ENCODE peak calls at places on chromosomes 6 and 20, in six cellular contexts. G, C, M, Y, I and H are unnamed samples.
A peak's percentile ranks its signal among the peaks of the same experiment; 100 is the strongest.

GRCh38 chr20:23320317-23320716 is 30.3 kb upstream of the NXT1 start:
- DNase-seq in G (no peak), C (no peak), M (no peak), Y (no peak), I (no peak), H (no peak)

GRCh38 chr6:137734875-137735182 is 132.2 kb upstream of the TNFAIP3 start:
- DNase-seq in G (no peak), C (no peak), M (no peak), Y (no peak), I (no peak), H (no peak)

GRCh38 chr20:63893999-63894357 is 948 bp upstream of the DNAJC5 start:
- DNase-seq in G (no peak), C (no peak), M (no peak), Y (no peak), I (no peak), H (no peak)

GRCh38 chr6:32718879-32719278 is 22.3 kb upstream of the HLA-DQA2 start:
- DNase-seq in G (no peak), C (no peak), M (no peak), Y (no peak), I (no peak), H (no peak)

GRCh38 chr20:62143976-62144825 is 632 bp downstream of the SS18L1 start:
- DNase-seq in G (peak; percentile 91), C (peak; percentile 57), M (peak; percentile 46), Y (peak; percentile 92), I (peak; percentile 47), H (peak; percentile 72)

GRCh38 chr6:21905531-21905930 is 312.0 kb downstream of the SOX4 start:
- DNase-seq in G (no peak), C (no peak), M (no peak), Y (no peak), I (no peak), H (no peak)

GRCh38 chr6:51152594-51152993 is 333.9 kb downstream of the TFAP2B start:
- DNase-seq in G (no peak), C (no peak), M (no peak), Y (no peak), I (no peak), H (no peak)

GRCh38 chr20:859661-860294 is 26.3 kb downstream of the FAM110A start:
- DNase-seq in G (no peak), C (no peak), M (no peak), Y (no peak), I (no peak), H (no peak)

GRCh38 chr6:160054271-160054670 is 67.3 kb upstream of the SLC22A1 start:
- DNase-seq in G (no peak), C (no peak), M (no peak), Y (no peak), I (no peak), H (no peak)

GRCh38 chr6:138815797-138816528 is 20.1 kb downstream of the ECT2L start:
- DNase-seq in G (no peak), C (no peak), M (no peak), Y (no peak), I (peak; percentile 32), H (no peak)

GRCh38 chr6:44042261-44043035 is 84.8 kb downstream of the MRPL14 start:
- DNase-seq in G (peak; percentile 44), C (no peak), M (no peak), Y (no peak), I (no peak), H (peak; percentile 34)

GRCh38 chr6:37565267-37566208 is 65.8 kb upstream of the CCDC167 start:
- DNase-seq in G (no peak), C (no peak), M (peak; percentile 10), Y (no peak), I (no peak), H (no peak)

GRCh38 chr20:48716541-48716940 is 111.3 kb downstream of the PREX1 start:
- DNase-seq in G (peak; percentile 72), C (no peak), M (no peak), Y (no peak), I (no peak), H (no peak)

GRCh38 chr6:132931937-132932336 is 117.6 kb downstream of the RPS12 start:
- DNase-seq in G (no peak), C (no peak), M (no peak), Y (no peak), I (peak; percentile 49), H (no peak)

GRCh38 chr20:18166241-18166881 is 28.7 kb downstream of the KAT14 start:
- DNase-seq in G (no peak), C (no peak), M (no peak), Y (no peak), I (peak; percentile 20), H (no peak)

GRCh38 chr20:37243937-37244571 is 17.6 kb downstream of the GHRH start:
- DNase-seq in G (no peak), C (peak; percentile 7), M (no peak), Y (no peak), I (peak; percentile 30), H (peak; percentile 76)

GRCh38 chr20:37244572-37244957 is 17.0 kb downstream of the GHRH start:
- DNase-seq in G (no peak), C (no peak), M (no peak), Y (no peak), I (no peak), H (no peak)

GRCh38 chr20:37242503-37242902 is 19.1 kb downstream of the GHRH start:
- DNase-seq in G (no peak), C (no peak), M (no peak), Y (no peak), I (no peak), H (peak; percentile 71)

GRCh38 chr20:37245181-37245580 is 16.4 kb downstream of the GHRH start:
- DNase-seq in G (no peak), C (no peak), M (no peak), Y (no peak), I (no peak), H (no peak)

DNA sequence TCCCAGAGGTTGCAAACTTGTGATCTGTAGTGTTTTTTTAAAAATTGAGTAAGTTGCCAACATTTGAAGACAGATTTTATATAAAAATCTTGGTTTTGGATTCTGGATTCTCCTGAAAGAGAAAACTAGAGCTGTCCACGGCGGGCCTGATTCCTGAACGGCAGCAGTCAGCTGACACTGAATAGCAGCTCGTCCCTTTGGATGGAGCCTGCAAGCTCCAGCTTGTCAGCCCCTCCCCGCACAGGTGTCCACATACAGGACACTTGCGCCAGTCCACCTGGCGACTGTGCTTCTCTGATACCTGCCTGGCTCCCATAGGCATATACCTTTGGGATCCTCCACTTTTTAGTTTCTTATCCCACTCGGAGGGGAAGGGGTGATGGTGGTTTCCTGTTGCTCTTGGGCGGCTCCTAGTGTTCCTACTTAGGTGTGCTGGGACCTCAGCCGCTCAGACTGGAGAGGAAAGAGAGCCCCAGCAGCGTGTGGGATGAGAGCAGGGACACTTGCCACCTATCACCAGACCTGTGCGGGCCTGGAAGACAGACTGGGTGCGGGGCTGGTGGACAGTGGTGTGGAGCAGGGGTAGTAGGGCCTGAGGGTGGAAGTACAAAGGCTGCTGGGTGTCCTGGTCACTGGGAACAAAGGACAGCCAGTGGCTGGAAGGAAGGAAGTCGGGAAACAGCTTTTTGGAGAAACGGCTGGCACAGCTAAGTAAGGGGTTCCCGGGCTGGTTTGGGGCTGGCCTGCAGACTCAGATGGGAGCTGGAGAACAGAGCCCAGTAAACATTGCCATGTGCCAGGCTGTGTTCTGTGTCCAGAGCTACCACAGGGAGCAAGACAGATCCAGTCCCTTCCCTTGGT is 18.3 kb downstream of the GHRH start:
- DNase-seq in G (no peak), C (no peak), M (no peak), Y (peak; percentile 71), I (no peak), H (peak; percentile 23)
- TF ChIP-seq CTCF in G (no peak), C (no peak), M (no peak), Y (no peak), I (no peak), H (no peak)

DNA sequence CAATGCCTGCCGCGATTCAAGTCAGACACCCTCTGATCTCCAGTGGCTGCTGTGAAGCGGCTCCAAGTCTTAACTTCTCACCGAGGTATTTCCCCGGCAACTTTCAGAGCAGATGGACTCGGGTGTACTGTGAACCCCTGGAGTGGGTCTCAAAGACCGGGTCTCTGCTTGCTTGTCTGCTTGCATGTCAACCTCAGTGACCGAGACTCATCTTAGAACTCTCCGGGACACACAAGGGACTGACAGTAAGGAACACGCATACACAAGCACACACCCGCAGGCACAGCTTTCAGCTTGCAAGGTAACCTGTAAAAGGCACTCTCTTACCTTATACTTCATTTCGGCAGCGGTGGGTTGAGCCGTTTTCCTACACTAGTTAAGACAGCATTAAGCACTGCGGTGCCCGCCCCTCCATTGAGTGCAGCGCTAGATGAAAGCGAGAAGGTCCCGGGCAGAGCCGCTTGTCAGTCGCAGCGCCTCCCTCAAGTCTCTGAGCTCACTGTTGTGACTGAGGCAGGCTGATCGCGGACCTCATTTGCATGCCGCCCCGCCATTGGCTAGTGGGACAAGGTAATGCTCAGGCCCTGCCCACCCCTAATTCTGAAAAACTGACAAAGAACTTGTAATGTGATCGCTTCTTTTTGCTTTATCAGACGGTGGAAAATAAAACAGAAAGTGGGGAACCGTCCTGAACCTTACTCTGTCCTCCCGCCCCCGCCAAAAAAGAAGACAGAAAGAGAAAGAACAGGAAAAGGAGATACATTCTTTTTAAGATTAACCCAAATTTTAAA is at the start of gene NEDD9:
- DNase-seq in G (peak; percentile 99), C (peak; percentile 99), M (peak; percentile 90), Y (peak; percentile 99), I (peak; percentile 99), H (peak; percentile 99)
- TF ChIP-seq POLR2A in G (peak; percentile 95), C (peak; percentile 100), M (peak; percentile 85), Y (peak; percentile 81), I (peak; percentile 100), H (peak; percentile 100)

GRCh38 chr20:41139227-41140093 is 2.1 kb downstream of the PLCG1 start:
- DNase-seq in G (no peak), C (no peak), M (no peak), Y (no peak), I (no peak), H (no peak)

GRCh38 chr20:41140226-41141133 is 3.1 kb downstream of the PLCG1 start:
- DNase-seq in G (no peak), C (peak; percentile 38), M (no peak), Y (no peak), I (no peak), H (no peak)

GRCh38 chr20:41138217-41138526 is 829 bp downstream of the PLCG1 start:
- DNase-seq in G (no peak), C (no peak), M (no peak), Y (no peak), I (no peak), H (no peak)

GRCh38 chr20:41137412-41138216 is at the start of gene PLCG1:
- DNase-seq in G (peak; percentile 94), C (peak; percentile 86), M (peak; percentile 84), Y (peak; percentile 95), I (peak; percentile 81), H (peak; percentile 87)

GRCh38 chr20:41138527-41139226 is 1.3 kb downstream of the PLCG1 start:
- DNase-seq in G (no peak), C (peak; percentile 37), M (no peak), Y (no peak), I (no peak), H (no peak)
- H3K4me3 ChIP-seq in G (peak overlapping the region; percentile 95), C (peak overlapping the region; percentile 73), M (peak overlapping the region; percentile 86), Y (peak overlapping the region; percentile 80), I (peak overlapping the region; percentile 84), H (peak overlapping the region; percentile 90)

DNA sequence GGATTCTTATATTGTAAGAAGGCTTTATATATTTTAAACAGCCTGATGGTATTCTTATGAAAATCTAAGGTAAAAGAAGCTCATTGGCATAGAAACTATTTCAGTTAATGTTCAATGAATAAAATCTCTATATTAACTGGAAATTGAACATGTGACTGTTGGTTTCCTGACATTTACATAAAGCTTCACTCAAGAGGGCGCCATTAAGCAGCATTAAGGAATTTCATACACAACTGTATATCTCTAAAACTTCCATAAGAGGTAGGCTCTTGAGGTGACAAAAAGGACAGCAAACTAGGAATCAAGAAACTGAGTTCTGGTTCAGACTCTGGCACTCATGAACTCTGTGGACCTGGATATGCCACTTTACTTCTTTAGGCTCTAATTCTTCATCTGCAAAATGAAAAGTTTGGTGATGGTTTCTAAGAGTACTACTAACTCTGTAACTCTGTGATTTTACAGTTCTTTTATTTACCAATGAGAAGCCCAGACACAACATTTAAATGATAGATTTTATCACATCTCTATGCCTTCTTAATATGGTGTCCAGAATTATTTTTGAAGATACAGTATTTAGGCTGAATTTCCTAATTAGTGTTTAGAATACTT is 147.5 kb downstream of the FLRT3 start:
- DNase-seq in G (no peak), C (no peak), M (no peak), Y (no peak), I (peak; percentile 29), H (no peak)
- TF ChIP-seq CTCF in G (no peak), C (no peak), M (no peak), Y (no peak), I (peak; percentile 52), H (peak; percentile 45)